ENCODE peak calls at places on chromosomes 16 and 17, in ten cellular contexts. J is neural crest cell, P is thoracic aorta, B is B cell, S is transverse colon, I is psoas muscle, W is glutamatergic neuron, G is fibroblast of lung, N is IMR-90, D is endothelial cell. T is an unnamed sample.

GRCh38 chr16:7086842-7087616 is 245.6 kb upstream of the RBFOX1 start:
- DNase-seq in W (peak), S (no peak), G (no peak), I (peak), B (no peak), P (no peak), J (peak), D (peak), N (no peak), T (no peak)

GRCh38 chr16:50011707-50012106 is 13.3 kb upstream of the CNEP1R1 start:
- DNase-seq in D (no peak), G (peak), I (no peak), P (no peak), W (no peak), B (no peak), N (no peak), J (no peak), S (no peak), T (no peak)

GRCh38 chr16:56355786-56356275 is 69.5 kb downstream of the AMFR start:
- DNase-seq in G (no peak), I (no peak), P (no peak), D (no peak), S (peak), W (peak), J (no peak), B (peak), N (no peak), T (no peak)

GRCh38 chr17:50953518-50953830 is 87.3 kb upstream of the TOB1 start:
- DNase-seq in W (no peak), N (no peak), J (no peak), P (no peak), G (no peak), I (no peak), B (no peak), S (no peak), D (no peak), T (no peak)

GRCh38 chr17:79154951-79155557 is 80.4 kb downstream of the ENGASE start:
- DNase-seq in N (no peak), S (no peak), B (no peak), G (no peak), W (no peak), P (no peak), J (no peak), I (no peak), D (no peak), T (no peak)

GRCh38 chr17:17062866-17063265 is 20.6 kb downstream of the MPRIP start:
- DNase-seq in P (no peak), N (no peak), W (peak), J (no peak), B (no peak), I (no peak), G (no peak), S (no peak), D (no peak), T (no peak)

GRCh38 chr17:2055494-2056220 is 754 bp downstream of the HIC1 start:
- DNase-seq in B (peak), W (no peak), S (peak), J (no peak), G (peak), N (peak), I (peak), P (no peak), D (peak), T (peak)

GRCh38 chr16:21611546-21612384 is 12.4 kb downstream of the METTL9 start:
- DNase-seq in W (no peak), N (no peak), S (no peak), I (no peak), B (no peak), J (no peak), P (no peak), G (no peak), D (no peak), T (no peak)

GRCh38 chr17:45225964-45226530 is 4.4 kb downstream of the FMNL1 start:
- DNase-seq in S (peak), B (peak), P (peak), I (peak), N (no peak), G (no peak), J (no peak), W (no peak), D (no peak), T (peak)

GRCh38 chr17:20154601-20155000 is 145.4 kb downstream of the SPECC1 start:
- DNase-seq in G (no peak), P (no peak), J (no peak), W (no peak), S (no peak), D (no peak), I (no peak), N (no peak), B (no peak), T (no peak)

GRCh38 chr17:20156196-20157077 is 147.3 kb downstream of the SPECC1 start:
- DNase-seq in P (no peak), S (peak), J (no peak), N (peak), D (peak), W (peak), G (peak), I (peak), B (peak), T (peak)

GRCh38 chr17:20157078-20157360 is 147.9 kb downstream of the SPECC1 start:
- DNase-seq in N (no peak), B (no peak), I (no peak), G (no peak), J (no peak), D (no peak), P (no peak), W (no peak), S (peak), T (no peak)

GRCh38 chr17:20153231-20153630 is 144.1 kb downstream of the SPECC1 start:
- DNase-seq in I (no peak), W (no peak), B (no peak), N (no peak), D (no peak), P (no peak), G (no peak), J (no peak), S (peak), T (no peak)

DNA sequence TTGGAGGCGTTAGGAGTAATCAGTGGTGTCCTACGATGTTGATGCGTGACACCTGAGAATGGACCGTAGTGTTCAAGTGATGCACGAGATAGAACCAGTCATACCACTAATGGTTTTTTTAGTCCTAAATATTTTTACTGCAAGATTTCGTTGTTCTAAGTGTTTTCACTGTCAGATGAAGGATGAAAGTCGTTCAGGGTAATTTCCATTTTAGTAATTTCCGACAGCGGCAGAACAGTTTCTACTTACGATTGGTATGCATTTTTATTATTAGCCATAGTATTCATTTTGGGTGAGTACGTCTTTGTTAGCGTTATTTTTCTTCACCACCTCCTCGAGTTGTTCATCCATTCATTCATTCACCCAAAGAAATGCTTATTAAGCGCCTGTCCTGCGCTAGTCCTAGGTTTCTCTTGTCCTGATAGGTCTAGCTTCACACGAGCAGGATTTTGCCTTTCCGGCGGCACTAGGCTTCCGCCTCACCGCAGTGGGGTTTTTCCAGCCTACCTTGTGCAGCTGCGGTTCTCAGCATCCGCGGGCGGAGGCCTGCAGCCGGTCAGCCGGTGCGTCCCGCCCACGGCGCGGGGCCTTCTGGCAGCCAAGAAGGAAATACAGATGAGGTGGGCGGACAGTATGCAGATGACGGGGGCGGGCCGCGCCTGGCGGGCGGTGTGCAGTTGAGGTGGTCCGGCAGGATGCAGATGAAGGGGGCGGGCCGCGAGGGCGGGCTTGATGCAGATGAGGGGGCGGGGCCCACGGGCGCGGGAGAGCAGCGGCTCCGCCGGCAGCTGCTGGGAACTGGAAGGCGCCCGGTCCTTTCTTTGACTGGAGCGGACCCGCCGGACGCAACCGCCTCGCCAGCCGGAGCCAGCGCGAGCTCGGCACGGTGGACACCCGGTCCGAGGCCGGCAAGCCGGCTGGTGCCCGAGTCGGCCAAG is 146.4 kb downstream of the SPECC1 start:
- DNase-seq in D (peak), B (peak), J (peak), I (peak), N (peak), S (peak), G (peak), W (peak), P (peak), T (peak)
- TF ChIP-seq CTCF in D (no peak), B (no peak), J (no peak), I (no peak), N (no peak), S (no peak), G (no peak), W (no peak), P (peak), T (no peak)

DNA sequence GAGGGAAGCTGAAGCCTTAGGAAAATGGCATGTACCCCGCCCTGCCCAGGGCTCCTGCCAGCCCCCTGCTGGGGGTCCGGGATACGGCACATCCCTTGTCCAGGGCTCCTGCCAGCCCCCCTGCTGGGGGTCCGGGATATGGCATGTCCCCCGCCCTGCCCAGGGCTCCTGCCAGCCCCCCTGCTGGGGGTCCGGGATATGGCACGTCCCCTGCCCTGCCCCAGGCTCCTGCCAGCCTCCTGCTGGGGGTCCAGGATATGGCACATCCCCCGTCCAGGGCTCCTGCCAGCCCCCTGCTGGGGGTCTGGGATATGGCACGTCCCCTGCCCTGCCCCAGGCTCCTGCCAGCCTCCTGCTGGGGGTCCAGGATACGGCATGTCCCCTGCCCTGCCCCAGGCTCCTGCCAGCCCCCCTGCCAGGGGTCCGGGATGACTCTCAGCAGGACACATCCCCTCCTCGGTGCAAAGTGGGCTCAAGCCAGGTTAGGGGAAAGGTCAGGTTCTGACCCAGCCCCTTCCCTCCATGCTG is 43.2 kb downstream of the RPH3AL start:
- DNase-seq in J (peak), P (no peak), B (no peak), S (no peak), D (peak), G (no peak), N (no peak), W (peak), I (no peak), T (no peak)
- TF ChIP-seq CTCF in J (peak), P (peak), B (peak), S (peak), D (peak), G (peak), N (peak), W (peak), I (peak), T (no peak)

GRCh38 chr17:39872700-39873099 is 4.7 kb downstream of the ZPBP2 start:
- DNase-seq in P (no peak), G (peak), J (no peak), N (peak), W (no peak), D (no peak), S (no peak), I (no peak), B (no peak), T (no peak)
- TF ChIP-seq CTCF in P (peak), G (peak), J (no peak), N (peak), W (peak), D (peak), S (no peak), I (peak), B (peak), T (no peak)

DNA sequence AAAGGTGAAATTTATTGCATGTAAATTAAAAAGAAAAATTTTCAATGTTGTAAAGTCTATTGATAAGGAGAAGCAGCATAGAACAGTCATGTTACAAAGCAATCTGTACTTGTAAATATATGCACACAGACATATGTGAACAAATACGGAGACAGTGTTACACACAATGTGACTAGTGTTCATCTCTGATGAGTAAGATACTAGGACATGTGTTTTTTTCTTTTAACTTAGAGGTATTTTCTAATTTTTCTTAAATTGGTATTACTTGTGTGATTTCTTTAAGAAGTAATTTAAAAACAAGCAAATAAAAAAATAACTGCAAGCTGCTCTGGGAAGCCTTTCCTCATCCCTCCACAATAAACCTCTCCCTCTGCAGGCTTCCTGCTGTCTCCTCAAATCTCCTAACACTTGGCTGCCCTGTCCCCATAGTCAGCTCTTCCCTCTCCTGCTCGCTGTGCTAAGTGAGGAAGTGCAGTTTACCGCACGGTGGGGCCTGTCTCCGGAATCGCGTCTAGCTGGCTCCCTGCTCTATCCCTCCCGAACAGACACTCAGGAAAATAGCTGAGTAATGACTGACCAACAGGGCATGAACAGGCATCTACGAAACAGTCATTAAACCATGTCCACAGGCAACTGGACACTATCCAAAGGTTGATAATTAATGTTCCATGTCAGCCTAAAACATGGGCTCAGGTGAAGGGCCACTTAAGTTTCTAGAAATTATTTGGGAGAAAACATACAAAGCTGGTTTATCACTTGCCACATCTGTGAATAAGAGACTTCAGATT is 35.9 kb downstream of the CMTM4 start:
- DNase-seq in G (peak), B (no peak), J (peak), D (peak), I (peak), W (peak), S (peak), N (peak), P (peak), T (no peak)
- TF ChIP-seq CTCF in G (peak), B (no peak), J (no peak), D (no peak), I (peak), W (no peak), S (no peak), N (peak), P (peak), T (no peak)

GRCh38 chr16:65525743-65526142 is 403.9 kb upstream of the CDH11 start:
- DNase-seq in N (no peak), G (no peak), I (no peak), B (no peak), S (no peak), P (no peak), J (no peak), W (no peak), D (no peak), T (no peak)
- TF ChIP-seq CTCF in N (peak), G (no peak), I (no peak), B (no peak), S (no peak), P (no peak), J (no peak), W (no peak), D (no peak), T (no peak)

GRCh38 chr16:75591001-75591852 is 25.0 kb downstream of the GABARAPL2 start:
- DNase-seq in W (no peak), J (no peak), B (no peak), N (peak), P (peak), S (peak), D (no peak), G (peak), I (peak), T (no peak)
- TF ChIP-seq CTCF in W (no peak), J (no peak), B (no peak), N (peak), P (no peak), S (no peak), D (no peak), G (peak), I (no peak), T (no peak)

GRCh38 chr17:7484964-7485377 is 805 bp downstream of the POLR2A start:
- DNase-seq in B (no peak), D (no peak), N (no peak), P (no peak), G (no peak), I (no peak), W (no peak), J (no peak), S (no peak), T (no peak)
- TF ChIP-seq CTCF in B (no peak), D (no peak), N (no peak), P (no peak), G (no peak), I (no peak), W (no peak), J (no peak), S (no peak), T (no peak)

GRCh38 chr17:5526821-5527598 is 40.6 kb downstream of the MIS12 start:
- DNase-seq in N (peak), W (peak), S (peak), P (peak), B (no peak), G (peak), J (peak), D (peak), I (peak), T (peak)

GRCh38 chr17:5523249-5523648 is 36.9 kb downstream of the MIS12 start:
- DNase-seq in B (no peak), W (no peak), D (no peak), N (no peak), P (no peak), S (no peak), G (no peak), I (no peak), J (no peak), T (no peak)

GRCh38 chr17:5527647-5528250 is 41.4 kb downstream of the MIS12 start:
- DNase-seq in J (no peak), N (no peak), S (no peak), B (no peak), W (no peak), G (no peak), P (no peak), I (no peak), D (no peak), T (no peak)

GRCh38 chr17:5522476-5522875 is 36.1 kb downstream of the MIS12 start:
- DNase-seq in B (no peak), N (no peak), D (no peak), J (no peak), S (no peak), I (no peak), G (no peak), P (no peak), W (no peak), T (no peak)
- TF ChIP-seq CTCF in B (no peak), N (no peak), D (no peak), J (no peak), S (no peak), I (no peak), G (no peak), P (no peak), W (no peak), T (no peak)

GRCh38 chr17:82614095-82614631 is 34.1 kb downstream of the WDR45B start:
- DNase-seq in G (no peak), I (no peak), D (no peak), S (no peak), P (no peak), J (no peak), N (no peak), W (no peak), B (no peak), T (no peak)

GRCh38 chr17:82613283-82614094 is 34.8 kb downstream of the WDR45B start:
- DNase-seq in G (no peak), S (no peak), P (no peak), J (no peak), B (peak), N (no peak), D (no peak), W (peak), I (no peak), T (no peak)

GRCh38 chr17:82616021-82616703 is 32.1 kb downstream of the WDR45B start:
- DNase-seq in P (no peak), G (no peak), D (no peak), W (no peak), N (no peak), J (no peak), S (no peak), B (no peak), I (no peak), T (no peak)

GRCh38 chr17:82619211-82619610 is 29.0 kb downstream of the WDR45B start:
- DNase-seq in G (no peak), N (no peak), S (no peak), P (no peak), I (no peak), J (no peak), D (no peak), B (no peak), W (no peak), T (no peak)

GRCh38 chr17:82615084-82616020 is 32.9 kb downstream of the WDR45B start:
- DNase-seq in W (peak), D (no peak), P (no peak), I (no peak), B (no peak), G (no peak), J (no peak), N (no peak), S (no peak), T (no peak)
- TF ChIP-seq CTCF in W (no peak), D (no peak), P (no peak), I (no peak), B (no peak), G (no peak), J (no peak), N (no peak), S (no peak), T (peak)

GRCh38 chr17:59707182-59707970 is at the start of the genes PTRH2 and VMP1:
- DNase-seq in I (peak), W (peak), N (peak), P (peak), J (peak), D (peak), B (peak), G (peak), S (peak), T (peak)

GRCh38 chr17:59707971-59708425 is 544 bp downstream of the VMP1 start:
- DNase-seq in W (no peak), J (no peak), P (no peak), B (peak), D (no peak), N (no peak), I (no peak), G (no peak), S (no peak), T (no peak)

GRCh38 chr17:59702304-59702703 is 4.9 kb downstream of the PTRH2 start:
- DNase-seq in P (no peak), S (no peak), G (no peak), D (no peak), B (no peak), N (no peak), I (no peak), W (no peak), J (no peak), T (no peak)

GRCh38 chr17:59711936-59712335 is 4.5 kb downstream of the VMP1 start:
- DNase-seq in N (no peak), D (no peak), P (no peak), G (no peak), S (no peak), W (no peak), J (no peak), I (no peak), B (no peak), T (no peak)

DNA sequence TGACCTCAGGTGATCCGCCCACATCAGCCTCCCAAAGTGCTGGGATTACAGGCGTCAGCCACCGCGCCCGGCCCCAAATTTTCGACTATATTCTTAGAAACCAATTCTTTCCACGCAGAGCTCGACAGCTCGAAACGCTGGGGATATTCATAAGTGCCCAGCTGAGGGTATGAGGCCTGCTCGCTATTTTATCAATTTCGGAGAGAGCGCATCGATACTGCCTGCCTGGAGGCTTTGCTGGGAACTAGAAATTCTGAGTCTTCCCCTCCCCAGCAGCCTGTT is 389 bp downstream of the PTRH2 start:
- DNase-seq in S (no peak), B (no peak), J (no peak), G (no peak), P (no peak), I (no peak), N (no peak), D (no peak), W (peak), T (no peak)
- TF ChIP-seq CTCF in S (no peak), B (no peak), J (no peak), G (no peak), P (no peak), I (no peak), N (no peak), D (no peak), W (no peak), T (no peak)